ENCODE peak calls at places on chromosomes 3 and 15, in five cellular contexts. D is colonic mucosa, X is fibroblast of lung, A is endodermal cell, C is uterus. M is an unnamed sample.

GRCh38 chr3:112794622-112795172 is 52.0 kb downstream of the CD200R1L start:
- DNase-seq in X (no peak), D (no peak), A (peak), C (no peak), M (no peak)

GRCh38 chr3:160879859-160880258 is 123.8 kb downstream of the PPM1L start:
- DNase-seq in D (no peak), C (no peak), A (no peak), X (no peak), M (no peak)

GRCh38 chr3:101155828-101156227 is 162.6 kb upstream of the ABI3BP start:
- DNase-seq in X (no peak), C (no peak), A (no peak), D (no peak), M (no peak)

GRCh38 chr3:113436794-113437193 is 4.5 kb downstream of the CFAP44 start:
- DNase-seq in D (no peak), C (no peak), A (no peak), X (peak), M (no peak)

GRCh38 chr15:61715082-61715481 is 345.2 kb downstream of the VPS13C start:
- DNase-seq in X (peak), A (no peak), C (no peak), D (no peak), M (no peak)

GRCh38 chr3:176631175-176631574 is 566.1 kb downstream of the TBL1XR1 start:
- DNase-seq in C (no peak), D (no peak), A (no peak), X (no peak), M (no peak)

GRCh38 chr3:169675091-169675490 is 11.6 kb upstream of the MECOM start:
- DNase-seq in C (no peak), A (no peak), X (no peak), D (no peak), M (no peak)

GRCh38 chr3:11096266-11097135 is 57.8 kb upstream of the HRH1 start:
- DNase-seq in X (peak), A (peak), D (peak), C (peak), M (peak)

GRCh38 chr3:46354478-46354877 is 567 bp downstream of the CCR2 start:
- DNase-seq in C (no peak), A (no peak), D (no peak), X (no peak), M (no peak)

GRCh38 chr3:53730565-53730964 is 115.7 kb downstream of the CHDH start:
- DNase-seq in X (peak), C (peak), A (no peak), D (no peak), M (no peak)

GRCh38 chr3:166125179-166125578 is 288.0 kb upstream of the BCHE start:
- DNase-seq in D (no peak), X (no peak), A (no peak), C (no peak), M (no peak)

GRCh38 chr3:138458774-138459499 is 24.5 kb downstream of the ESYT3 start:
- DNase-seq in A (peak), D (no peak), C (no peak), X (no peak), M (no peak)

GRCh38 chr3:159839561-159840379 is 148.9 kb upstream of the IL12A start:
- DNase-seq in X (peak), C (peak), D (no peak), A (peak), M (no peak)

GRCh38 chr15:40092416-40093223 is 16.1 kb downstream of the BMF start:
- DNase-seq in A (no peak), D (peak), X (peak), C (peak), M (peak)

GRCh38 chr15:99095626-99096025 is 9.3 kb upstream of the SYNM start:
- DNase-seq in D (no peak), A (peak), C (no peak), X (no peak), M (no peak)

DNA sequence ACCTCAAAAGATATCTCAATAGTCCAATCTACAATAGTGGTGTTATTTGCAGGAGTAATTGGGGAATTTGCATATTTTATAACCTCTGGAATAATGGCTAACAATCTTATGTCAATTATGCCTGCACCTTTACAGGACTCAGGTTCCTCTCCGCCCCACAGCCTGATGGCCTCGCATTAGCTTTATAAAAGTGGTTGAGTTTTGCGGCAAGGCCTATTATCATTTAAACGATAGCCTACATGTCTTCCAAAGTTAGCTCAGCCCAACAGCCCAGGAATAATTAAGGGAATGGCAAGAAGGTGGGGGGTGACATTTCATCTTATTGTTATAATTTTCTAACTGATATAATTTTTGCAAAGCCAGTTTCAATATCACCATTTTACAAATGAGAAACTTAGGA is 97.3 kb downstream of the RTP4 start:
- DNase-seq in C (no peak), D (no peak), A (peak), X (no peak), M (no peak)
- H3K27ac ChIP-seq in C (no peak), D (no peak), A (no peak), X (no peak), M (no peak)

DNA sequence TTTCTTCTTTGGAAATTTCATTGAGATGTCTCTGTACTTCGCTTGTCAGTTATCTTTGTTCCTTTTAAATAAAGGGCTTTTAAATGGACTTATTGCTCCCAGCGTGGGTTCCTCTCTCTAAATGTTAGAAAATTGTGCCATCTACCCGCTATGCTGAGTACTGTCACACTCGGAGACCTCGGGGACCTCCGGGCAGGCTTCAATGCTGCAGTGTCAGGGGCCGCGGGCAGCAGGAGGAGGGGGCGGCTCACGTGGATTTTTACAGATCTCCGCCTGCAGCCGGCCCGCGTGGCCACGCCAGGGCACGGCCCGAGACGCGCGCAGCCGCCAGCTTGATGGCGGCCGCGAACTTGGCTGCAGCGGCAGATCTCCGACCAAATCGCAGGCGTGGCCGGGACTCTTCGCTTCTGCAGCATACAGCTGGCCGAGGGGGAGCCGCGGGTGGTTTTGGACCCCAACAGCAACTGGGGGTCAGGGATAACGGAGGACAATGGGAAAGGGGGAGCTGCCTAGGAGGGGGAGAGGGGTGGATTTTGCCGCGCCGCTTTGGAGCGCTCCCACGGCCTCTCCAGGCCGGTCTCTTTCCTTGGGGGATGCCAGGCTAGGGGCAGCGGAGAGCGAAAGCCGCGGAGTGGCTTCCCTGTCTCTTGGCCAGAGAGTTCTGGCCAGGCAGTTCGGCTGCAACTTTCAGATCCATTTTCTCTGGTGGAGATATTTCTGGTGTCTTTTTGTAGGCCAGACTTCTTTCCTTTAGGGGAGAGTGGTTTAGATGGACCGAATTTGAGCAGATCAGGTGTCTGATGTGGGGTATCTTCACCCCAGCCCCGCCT is 15.3 kb downstream of the NR2F2 start:
- DNase-seq in X (peak), A (peak), C (peak), D (peak), M (peak)
- H3K4me3 ChIP-seq in X (peak), A (peak), C (peak), D (peak), M (peak)

GRCh38 chr3:13111874-13112520 is 38.8 kb upstream of the IQSEC1 start:
- DNase-seq in A (peak), X (no peak), D (peak), C (no peak), M (peak)
- H3K27ac ChIP-seq in A (no peak), X (no peak), D (no peak), C (no peak), M (no peak)

GRCh38 chr3:197028711-197029510 is 706 bp downstream of the MELTF start:
- DNase-seq in D (peak), X (no peak), A (no peak), C (no peak), M (no peak)
- H3K4me3 ChIP-seq in D (peak), X (no peak), A (peak), C (peak), M (peak)

GRCh38 chr3:23822559-23822958 is 16.8 kb downstream of the UBE2E1 start:
- DNase-seq in A (no peak), D (no peak), C (no peak), X (no peak), M (no peak)
- H3K27ac ChIP-seq in A (no peak), D (no peak), C (no peak), X (no peak), M (no peak)

GRCh38 chr3:108130705-108131104 is 39.9 kb upstream of the CD47 start:
- DNase-seq in D (no peak), A (no peak), C (no peak), X (peak), M (no peak)

GRCh38 chr3:108130247-108130646 is 39.4 kb upstream of the CD47 start:
- DNase-seq in D (no peak), C (no peak), X (no peak), A (no peak), M (no peak)

GRCh38 chr3:108131105-108131794 is 40.4 kb upstream of the CD47 start:
- DNase-seq in A (no peak), C (no peak), X (peak), D (no peak), M (no peak)

GRCh38 chr3:108132727-108133373 is 42.0 kb upstream of the CD47 start:
- DNase-seq in C (no peak), D (no peak), X (peak), A (no peak), M (no peak)

GRCh38 chr3:108131795-108132134 is 40.9 kb upstream of the CD47 start:
- DNase-seq in A (no peak), X (no peak), C (no peak), D (no peak), M (no peak)
- H3K4me3 ChIP-seq in A (no peak), X (no peak), C (no peak), D (no peak), M (no peak)

M was measured in coronary artery.